ENCODE peak calls at places on chromosomes 4 and X, in nine cellular contexts. One of them, this sample, is unnamed.
A peak's percentile ranks its signal among the peaks of the same experiment; 100 is the strongest.

GRCh38 chr4:60657802-60658201 is 542.3 kb upstream of the ADGRL3 start:
- DNase-seq in sigmoid colon: no peak
- DNase-seq in CD8-positive, alpha-beta T cell: no peak
- DNase-seq in H9: no peak
- DNase-seq in GM23338: no peak
- DNase-seq in H1: no peak
- DNase-seq in CD4-positive, alpha-beta T cell: no peak
- DNase-seq in heart right ventricle: no peak
- DNase-seq in tibial artery: no peak
- DNase-seq in this sample: no peak

GRCh38 chr4:77310931-77311330 is 153.9 kb downstream of the CCNG2 start:
- DNase-seq in sigmoid colon: no peak
- DNase-seq in CD8-positive, alpha-beta T cell: no peak
- DNase-seq in H9: no peak
- DNase-seq in GM23338: peak; percentile 8
- DNase-seq in H1: no peak
- DNase-seq in CD4-positive, alpha-beta T cell: no peak
- DNase-seq in heart right ventricle: no peak
- DNase-seq in tibial artery: no peak
- DNase-seq in this sample: no peak

GRCh38 chr4:106277140-106277680 is 38.8 kb downstream of the TBCK start:
- DNase-seq in sigmoid colon: no peak
- DNase-seq in CD8-positive, alpha-beta T cell: no peak
- DNase-seq in H9: no peak
- DNase-seq in GM23338: no peak
- DNase-seq in H1: no peak
- DNase-seq in CD4-positive, alpha-beta T cell: no peak
- DNase-seq in heart right ventricle: no peak
- DNase-seq in tibial artery: no peak
- DNase-seq in this sample: no peak

GRCh38 chrX:122268353-122268752 is 915.7 kb upstream of the GRIA3 start:
- DNase-seq in sigmoid colon: no peak
- DNase-seq in CD8-positive, alpha-beta T cell: no peak
- DNase-seq in H9: no peak
- DNase-seq in GM23338: no peak
- DNase-seq in H1: no peak
- DNase-seq in CD4-positive, alpha-beta T cell: no peak
- DNase-seq in heart right ventricle: no peak
- DNase-seq in tibial artery: no peak
- DNase-seq in this sample: no peak

GRCh38 chrX:70324326-70324725 is 34.4 kb downstream of the KIF4A start:
- DNase-seq in sigmoid colon: no peak
- DNase-seq in CD8-positive, alpha-beta T cell: no peak
- DNase-seq in H9: no peak
- DNase-seq in GM23338: no peak
- DNase-seq in H1: no peak
- DNase-seq in CD4-positive, alpha-beta T cell: no peak
- DNase-seq in heart right ventricle: no peak
- DNase-seq in tibial artery: no peak
- DNase-seq in this sample: no peak

GRCh38 chr4:82798168-82799005 is at the start of gene SCD5:
- DNase-seq in sigmoid colon: peak; percentile 91
- DNase-seq in CD8-positive, alpha-beta T cell: peak; percentile 67
- DNase-seq in H9: peak; percentile 63
- DNase-seq in GM23338: peak; percentile 87
- DNase-seq in H1: no peak
- DNase-seq in CD4-positive, alpha-beta T cell: no peak
- DNase-seq in heart right ventricle: peak; percentile 67
- DNase-seq in tibial artery: peak; percentile 75
- DNase-seq in this sample: peak; percentile 63

GRCh38 chr4:184848510-184848909 is 22.7 kb upstream of the ACSL1 start:
- DNase-seq in sigmoid colon: no peak
- DNase-seq in CD8-positive, alpha-beta T cell: no peak
- DNase-seq in H9: no peak
- DNase-seq in GM23338: no peak
- DNase-seq in H1: no peak
- DNase-seq in CD4-positive, alpha-beta T cell: no peak
- DNase-seq in heart right ventricle: no peak
- DNase-seq in tibial artery: no peak
- DNase-seq in this sample: no peak

GRCh38 chrX:6223516-6223915 is 5.2 kb downstream of the NLGN4X start:
- DNase-seq in sigmoid colon: no peak
- DNase-seq in CD8-positive, alpha-beta T cell: no peak
- DNase-seq in H9: no peak
- DNase-seq in GM23338: no peak
- DNase-seq in H1: no peak
- DNase-seq in CD4-positive, alpha-beta T cell: no peak
- DNase-seq in heart right ventricle: no peak
- DNase-seq in tibial artery: no peak
- DNase-seq in this sample: no peak

GRCh38 chrX:120310861-120311631 is at the start of gene TMEM255A:
- DNase-seq in sigmoid colon: peak; percentile 68
- DNase-seq in CD8-positive, alpha-beta T cell: no peak
- DNase-seq in H9: peak; percentile 61
- DNase-seq in GM23338: peak; percentile 55
- DNase-seq in H1: no peak
- DNase-seq in CD4-positive, alpha-beta T cell: no peak
- DNase-seq in heart right ventricle: no peak
- DNase-seq in tibial artery: no peak
- DNase-seq in this sample: peak; percentile 45

GRCh38 chr4:2837110-2837903 is 6.3 kb upstream of the ADD1 start:
- DNase-seq in sigmoid colon: peak; percentile 57
- DNase-seq in CD8-positive, alpha-beta T cell: no peak
- DNase-seq in H9: peak; percentile 31
- DNase-seq in GM23338: peak; percentile 29
- DNase-seq in H1: no peak
- DNase-seq in CD4-positive, alpha-beta T cell: no peak
- DNase-seq in heart right ventricle: no peak
- DNase-seq in tibial artery: peak; percentile 54
- DNase-seq in this sample: peak; percentile 17

GRCh38 chr4:6924361-6924779 is 14.7 kb downstream of the TBC1D14 start:
- DNase-seq in sigmoid colon: no peak
- DNase-seq in CD8-positive, alpha-beta T cell: no peak
- DNase-seq in H9: no peak
- DNase-seq in GM23338: no peak
- DNase-seq in H1: no peak
- DNase-seq in CD4-positive, alpha-beta T cell: no peak
- DNase-seq in heart right ventricle: no peak
- DNase-seq in tibial artery: no peak
- DNase-seq in this sample: no peak

GRCh38 chrX:21487832-21488231 is 113.6 kb downstream of the CNKSR2 start:
- DNase-seq in sigmoid colon: no peak
- DNase-seq in CD8-positive, alpha-beta T cell: no peak
- DNase-seq in H9: no peak
- DNase-seq in GM23338: peak; percentile 9
- DNase-seq in H1: no peak
- DNase-seq in CD4-positive, alpha-beta T cell: no peak
- DNase-seq in heart right ventricle: no peak
- DNase-seq in tibial artery: no peak
- DNase-seq in this sample: no peak

GRCh38 chrX:39896951-39897740 is 200.6 kb downstream of the BCOR start:
- DNase-seq in sigmoid colon: no peak
- DNase-seq in CD8-positive, alpha-beta T cell: no peak
- DNase-seq in H9: peak; percentile 82
- DNase-seq in GM23338: peak; percentile 65
- DNase-seq in H1: no peak
- DNase-seq in CD4-positive, alpha-beta T cell: no peak
- DNase-seq in heart right ventricle: peak; percentile 20
- DNase-seq in tibial artery: peak; percentile 74
- DNase-seq in this sample: peak; percentile 28

GRCh38 chr4:13103382-13104015 is 380.6 kb downstream of the RAB28 start:
- DNase-seq in sigmoid colon: no peak
- DNase-seq in CD8-positive, alpha-beta T cell: no peak
- DNase-seq in H9: peak; percentile 41
- DNase-seq in GM23338: peak; percentile 40
- DNase-seq in H1: no peak
- DNase-seq in CD4-positive, alpha-beta T cell: no peak
- DNase-seq in heart right ventricle: no peak
- DNase-seq in tibial artery: no peak
- DNase-seq in this sample: no peak

GRCh38 chr4:2936773-2937145 is 26.4 kb downstream of the NOP14 start:
- DNase-seq in sigmoid colon: peak; percentile 58
- DNase-seq in CD8-positive, alpha-beta T cell: peak; percentile 53
- DNase-seq in H9: no peak
- DNase-seq in GM23338: no peak
- DNase-seq in H1: no peak
- DNase-seq in CD4-positive, alpha-beta T cell: no peak
- DNase-seq in heart right ventricle: no peak
- DNase-seq in tibial artery: peak; percentile 65
- DNase-seq in this sample: no peak

GRCh38 chrX:97021680-97022079 is 138.0 kb downstream of the RPA4 start:
- DNase-seq in sigmoid colon: no peak
- DNase-seq in CD8-positive, alpha-beta T cell: no peak
- DNase-seq in H9: no peak
- DNase-seq in GM23338: no peak
- DNase-seq in H1: no peak
- DNase-seq in CD4-positive, alpha-beta T cell: no peak
- DNase-seq in heart right ventricle: no peak
- DNase-seq in tibial artery: no peak
- DNase-seq in this sample: no peak

GRCh38 chrX:67614414-67614813 is 70.6 kb downstream of the AR start:
- DNase-seq in sigmoid colon: no peak
- DNase-seq in CD8-positive, alpha-beta T cell: no peak
- DNase-seq in H9: no peak
- DNase-seq in GM23338: no peak
- DNase-seq in H1: no peak
- DNase-seq in CD4-positive, alpha-beta T cell: no peak
- DNase-seq in heart right ventricle: no peak
- DNase-seq in tibial artery: no peak
- DNase-seq in this sample: no peak

GRCh38 chr4:122224348-122224747 is 72.2 kb downstream of the BLTP1 start:
- DNase-seq in sigmoid colon: no peak
- DNase-seq in CD8-positive, alpha-beta T cell: no peak
- DNase-seq in H9: peak; percentile 28
- DNase-seq in GM23338: peak; percentile 40
- DNase-seq in H1: no peak
- DNase-seq in CD4-positive, alpha-beta T cell: no peak
- DNase-seq in heart right ventricle: peak; percentile 5
- DNase-seq in tibial artery: no peak
- DNase-seq in this sample: no peak
- TF ChIP-seq CTCF in sigmoid colon: no peak
- TF ChIP-seq CTCF in CD8-positive, alpha-beta T cell: no peak
- TF ChIP-seq CTCF in H9: no peak
- TF ChIP-seq CTCF in GM23338: peak; percentile 50
- TF ChIP-seq CTCF in H1: no peak
- TF ChIP-seq CTCF in CD4-positive, alpha-beta T cell: no peak
- TF ChIP-seq CTCF in heart right ventricle: no peak
- TF ChIP-seq CTCF in tibial artery: no peak
- TF ChIP-seq CTCF in this sample: no peak

GRCh38 chr4:140423106-140423505 is 4.3 kb downstream of the CLGN start:
- DNase-seq in sigmoid colon: no peak
- DNase-seq in CD8-positive, alpha-beta T cell: no peak
- DNase-seq in H9: no peak
- DNase-seq in GM23338: no peak
- DNase-seq in H1: no peak
- DNase-seq in CD4-positive, alpha-beta T cell: no peak
- DNase-seq in heart right ventricle: no peak
- DNase-seq in tibial artery: no peak
- DNase-seq in this sample: no peak

GRCh38 chr4:140427104-140427918 is at the start of gene CLGN:
- DNase-seq in sigmoid colon: peak; percentile 82
- DNase-seq in CD8-positive, alpha-beta T cell: peak; percentile 54
- DNase-seq in H9: peak; percentile 93
- DNase-seq in GM23338: peak; percentile 94
- DNase-seq in H1: peak; percentile 73
- DNase-seq in CD4-positive, alpha-beta T cell: peak; percentile 3
- DNase-seq in heart right ventricle: peak; percentile 71
- DNase-seq in tibial artery: peak; percentile 68
- DNase-seq in this sample: peak; percentile 64

GRCh38 chr4:140427919-140428471 is 547 bp upstream of the CLGN start:
- DNase-seq in sigmoid colon: no peak
- DNase-seq in CD8-positive, alpha-beta T cell: no peak
- DNase-seq in H9: no peak
- DNase-seq in GM23338: peak; percentile 17
- DNase-seq in H1: no peak
- DNase-seq in CD4-positive, alpha-beta T cell: no peak
- DNase-seq in heart right ventricle: no peak
- DNase-seq in tibial artery: no peak
- DNase-seq in this sample: no peak

GRCh38 chr4:140426610-140427103 is 791 bp downstream of the CLGN start:
- DNase-seq in sigmoid colon: no peak
- DNase-seq in CD8-positive, alpha-beta T cell: no peak
- DNase-seq in H9: no peak
- DNase-seq in GM23338: peak; percentile 59
- DNase-seq in H1: no peak
- DNase-seq in CD4-positive, alpha-beta T cell: no peak
- DNase-seq in heart right ventricle: peak; percentile 48
- DNase-seq in tibial artery: peak; percentile 59
- DNase-seq in this sample: no peak
- H3K27ac ChIP-seq in sigmoid colon: peak overlapping the region; percentile 56
- H3K27ac ChIP-seq in CD8-positive, alpha-beta T cell: no peak overlapping the region
- H3K27ac ChIP-seq in H9: no peak overlapping the region
- H3K27ac ChIP-seq in GM23338: no peak overlapping the region
- H3K27ac ChIP-seq in H1: no peak overlapping the region
- H3K27ac ChIP-seq in CD4-positive, alpha-beta T cell: no peak overlapping the region
- H3K27ac ChIP-seq in heart right ventricle: peak overlapping the region; percentile 53
- H3K27ac ChIP-seq in tibial artery: no peak overlapping the region
- H3K27ac ChIP-seq in this sample: peak overlapping the region; percentile 31

GRCh38 chr4:168028568-168028967 is 63.8 kb upstream of the ANXA10 start:
- DNase-seq in sigmoid colon: no peak
- DNase-seq in CD8-positive, alpha-beta T cell: no peak
- DNase-seq in H9: no peak
- DNase-seq in GM23338: no peak
- DNase-seq in H1: no peak
- DNase-seq in CD4-positive, alpha-beta T cell: no peak
- DNase-seq in heart right ventricle: no peak
- DNase-seq in tibial artery: no peak
- DNase-seq in this sample: no peak
- TF ChIP-seq CTCF in sigmoid colon: no peak
- TF ChIP-seq CTCF in CD8-positive, alpha-beta T cell: no peak
- TF ChIP-seq CTCF in H9: no peak
- TF ChIP-seq CTCF in GM23338: peak; percentile 39
- TF ChIP-seq CTCF in H1: no peak
- TF ChIP-seq CTCF in CD4-positive, alpha-beta T cell: no peak
- TF ChIP-seq CTCF in heart right ventricle: no peak
- TF ChIP-seq CTCF in tibial artery: no peak
- TF ChIP-seq CTCF in this sample: no peak

DNA sequence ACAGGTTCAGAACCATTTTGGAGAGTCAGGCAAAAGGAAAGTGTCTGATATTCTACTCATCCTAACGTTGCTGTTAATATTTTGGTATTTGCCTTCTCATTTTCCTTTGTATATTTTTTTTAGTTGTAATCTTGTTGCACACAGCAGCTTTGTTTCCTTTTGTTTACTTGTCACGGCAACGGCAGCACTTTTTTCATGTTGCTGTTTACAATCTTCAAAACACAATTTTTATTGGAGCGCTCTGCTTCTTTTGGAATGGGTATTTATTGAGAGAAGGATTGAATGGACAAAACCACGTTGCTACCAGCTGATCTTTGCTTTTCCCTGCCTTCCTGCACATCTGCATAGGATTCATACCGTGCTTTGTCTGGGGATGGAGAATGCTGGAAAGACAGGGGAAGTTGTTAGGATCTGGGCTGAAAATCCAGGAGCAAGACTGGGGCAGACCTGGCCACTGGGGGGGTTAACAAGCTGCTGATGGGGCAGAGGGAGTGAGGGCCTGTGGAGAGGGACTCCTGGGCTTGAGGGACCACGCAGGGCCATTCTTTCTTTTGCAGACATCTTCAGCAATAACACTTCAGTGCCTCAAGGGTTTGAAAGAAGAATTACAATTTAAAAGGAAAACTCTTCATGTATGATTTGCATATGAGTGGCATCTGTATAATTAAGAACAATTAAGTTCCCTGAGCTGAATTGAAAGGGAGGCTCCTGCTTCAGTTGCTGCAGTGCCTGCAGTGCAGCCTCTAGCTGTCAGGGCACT is 69.8 kb downstream of the TMEM131L start:
- DNase-seq in sigmoid colon: no peak
- DNase-seq in CD8-positive, alpha-beta T cell: no peak
- DNase-seq in H9: peak; percentile 64
- DNase-seq in GM23338: peak; percentile 64
- DNase-seq in H1: peak; percentile 56
- DNase-seq in CD4-positive, alpha-beta T cell: no peak
- DNase-seq in heart right ventricle: no peak
- DNase-seq in tibial artery: no peak
- DNase-seq in this sample: no peak
- H3K27ac ChIP-seq in sigmoid colon: no peak overlapping the region
- H3K27ac ChIP-seq in CD8-positive, alpha-beta T cell: no peak overlapping the region
- H3K27ac ChIP-seq in H9: peak overlapping the region; percentile 73
- H3K27ac ChIP-seq in GM23338: peak overlapping the region; percentile 84
- H3K27ac ChIP-seq in H1: peak overlapping the region; percentile 57
- H3K27ac ChIP-seq in CD4-positive, alpha-beta T cell: peak overlapping the region; percentile 52
- H3K27ac ChIP-seq in heart right ventricle: no peak overlapping the region
- H3K27ac ChIP-seq in tibial artery: peak overlapping the region; percentile 0
- H3K27ac ChIP-seq in this sample: no peak overlapping the region